ENCODE peak calls at places on chromosomes 6 and 20, in nine cellular contexts. M is heart left ventricle, O is spleen, W is astrocyte, N is cardiac muscle cell, U is uterus, J is ascending aorta, Z is BE2C, D is adipocyte. X is an unnamed sample.

GRCh38 chr6:159075506-159076100 is 30.8 kb upstream of the TAGAP start:
- DNase-seq in M (no peak), O (no peak), W (no peak), N (peak; percentile 31), U (no peak), J (peak; percentile 61), Z (no peak), D (no peak), X (no peak)

GRCh38 chr6:106309766-106310373 is 15.7 kb downstream of the ATG5 start:
- DNase-seq in M (no peak), O (no peak), W (peak; percentile 23), N (peak; percentile 40), U (no peak), J (no peak), Z (no peak), D (peak; percentile 78), X (peak; percentile 67)

GRCh38 chr6:120994573-120994967 is 339.7 kb downstream of the TBC1D32 start:
- DNase-seq in M (no peak), O (no peak), W (no peak), N (no peak), U (no peak), J (no peak), Z (no peak), D (no peak), X (no peak)

GRCh38 chr6:125906158-125906998 is 50.2 kb upstream of the HINT3 start:
- DNase-seq in M (peak; percentile 33), O (no peak), W (no peak), N (peak; percentile 62), U (no peak), J (peak; percentile 67), Z (peak; percentile 60), D (peak; percentile 58), X (no peak)

GRCh38 chr6:26126394-26127221 is 39.4 kb downstream of the HFE start:
- DNase-seq in M (no peak), O (no peak), W (peak; percentile 29), N (no peak), U (no peak), J (no peak), Z (no peak), D (no peak), X (peak; percentile 23)

GRCh38 chr6:3229566-3230274 is 2.3 kb upstream of the TUBB2B start:
- DNase-seq in M (no peak), O (no peak), W (no peak), N (no peak), U (no peak), J (peak; percentile 62), Z (peak; percentile 54), D (peak; percentile 36), X (no peak)

GRCh38 chr6:44138717-44139350 is 11.5 kb downstream of the TMEM63B start:
- DNase-seq in M (no peak), O (peak; percentile 61), W (no peak), N (no peak), U (no peak), J (no peak), Z (no peak), D (no peak), X (no peak)

GRCh38 chr20:25178563-25179438 is 16.7 kb upstream of the ENTPD6 start:
- DNase-seq in M (no peak), O (no peak), W (peak; percentile 85), N (peak; percentile 85), U (peak; percentile 41), J (peak; percentile 71), Z (peak; percentile 26), D (peak; percentile 90), X (peak; percentile 99)

GRCh38 chr20:2658414-2659354 is 5.3 kb downstream of the IDH3B start:
- DNase-seq in M (no peak), O (no peak), W (no peak), N (no peak), U (no peak), J (no peak), Z (no peak), D (no peak), X (no peak)

GRCh38 chr6:40948598-40948997 is 90.4 kb downstream of the UNC5CL start:
- DNase-seq in M (no peak), O (no peak), W (no peak), N (no peak), U (no peak), J (no peak), Z (no peak), D (no peak), X (peak; percentile 74)

GRCh38 chr6:27383011-27383410 is 5.5 kb upstream of the ZNF391 start:
- DNase-seq in M (no peak), O (no peak), W (no peak), N (no peak), U (no peak), J (no peak), Z (no peak), D (no peak), X (no peak)

GRCh38 chr6:36999467-37000125 is 5.9 kb upstream of the FGD2 start:
- DNase-seq in M (no peak), O (no peak), W (no peak), N (no peak), U (no peak), J (no peak), Z (no peak), D (no peak), X (no peak)

GRCh38 chr6:13807691-13808090 is 6.7 kb downstream of the MCUR1 start:
- DNase-seq in M (no peak), O (no peak), W (peak; percentile 71), N (peak; percentile 72), U (no peak), J (no peak), Z (no peak), D (no peak), X (no peak)

GRCh38 chr6:146543940-146544661 is 468 bp downstream of the RAB32 start:
- DNase-seq in M (peak; percentile 32), O (no peak), W (peak; percentile 52), N (peak; percentile 60), U (peak; percentile 39), J (peak; percentile 73), Z (peak; percentile 6), D (peak; percentile 71), X (peak; percentile 31)

GRCh38 chr6:7899889-7900213 is 10.7 kb downstream of the TXNDC5 start:
- DNase-seq in M (no peak), O (no peak), W (no peak), N (no peak), U (no peak), J (no peak), Z (no peak), D (no peak), X (no peak)

GRCh38 chr20:36544134-36545018 is 3.1 kb downstream of the MYL9 start:
- DNase-seq in M (peak; percentile 80), O (peak; percentile 65), W (peak; percentile 73), N (peak; percentile 62), U (peak; percentile 65), J (peak; percentile 87), Z (peak; percentile 35), D (peak; percentile 73), X (peak; percentile 72)

GRCh38 chr20:58661298-58662141 is 10.4 kb downstream of the STX16 start:
- DNase-seq in M (no peak), O (no peak), W (no peak), N (no peak), U (no peak), J (no peak), Z (no peak), D (no peak), X (no peak)

GRCh38 chr6:69816569-69816968 is 19.8 kb upstream of the LMBRD1 start:
- DNase-seq in M (no peak), O (no peak), W (no peak), N (no peak), U (no peak), J (no peak), Z (no peak), D (no peak), X (no peak)

GRCh38 chr6:27575594-27576361 is 102.9 kb upstream of the ZNF184 start:
- DNase-seq in M (no peak), O (no peak), W (peak; percentile 1), N (no peak), U (no peak), J (no peak), Z (no peak), D (no peak), X (peak; percentile 39)

GRCh38 chr6:167579786-167580370 is 246.8 kb upstream of the AFDN start:
- DNase-seq in M (no peak), O (no peak), W (no peak), N (no peak), U (no peak), J (no peak), Z (no peak), D (no peak), X (no peak)

GRCh38 chr20:41011551-41012067 is 17.0 kb upstream of the TOP1 start:
- DNase-seq in M (no peak), O (no peak), W (no peak), N (no peak), U (no peak), J (peak; percentile 57), Z (no peak), D (no peak), X (peak; percentile 46)

GRCh38 chr20:4006640-4007039 is 8.7 kb downstream of the RNF24 start:
- DNase-seq in M (peak; percentile 73), O (no peak), W (peak; percentile 49), N (peak; percentile 58), U (no peak), J (peak; percentile 84), Z (peak; percentile 47), D (peak; percentile 57), X (no peak)

GRCh38 chr20:33630507-33630906 is 31.6 kb upstream of the C20orf144 start:
- DNase-seq in M (no peak), O (no peak), W (peak; percentile 17), N (peak; percentile 87), U (no peak), J (no peak), Z (no peak), D (no peak), X (no peak)
- H3K36me3 ChIP-seq in M (no peaks in the 10 kb centered on the region), O (peaks cover 37% of the 10 kb centered on the region), W (peaks cover 5% of the 10 kb centered on the region), N (peaks cover 56% of the 10 kb centered on the region), U (no peaks in the 10 kb centered on the region), J (peaks cover 61% of the 10 kb centered on the region), Z (peaks cover 26% of the 10 kb centered on the region), D (peaks cover 54% of the 10 kb centered on the region), X (peaks cover 12% of the 10 kb centered on the region)

GRCh38 chr6:53347250-53347920 is 1.4 kb downstream of the ELOVL5 start:
- DNase-seq in M (no peak), O (no peak), W (peak; percentile 41), N (peak; percentile 48), U (no peak), J (no peak), Z (no peak), D (peak; percentile 60), X (peak; percentile 47)
- H3K4me3 ChIP-seq in M (peak overlapping the region; percentile 81), O (peak overlapping the region; percentile 93), W (peak overlapping the region; percentile 85), N (peak overlapping the region; percentile 97), U (peak overlapping the region; percentile 90), J (peak overlapping the region; percentile 93), Z (peak overlapping the region; percentile 86), D (peak overlapping the region; percentile 81), X (peak overlapping the region; percentile 86)

GRCh38 chr6:31837612-31838553 is 10.3 kb downstream of the HSPA1B start:
- DNase-seq in M (no peak), O (peak; percentile 20), W (no peak), N (peak; percentile 61), U (no peak), J (no peak), Z (no peak), D (no peak), X (no peak)
- H3K36me3 ChIP-seq in M (no peaks in the 10 kb centered on the region), O (peaks cover 48% of the 10 kb centered on the region), W (peaks cover 36% of the 10 kb centered on the region), N (peaks cover 47% of the 10 kb centered on the region), U (no peaks in the 10 kb centered on the region), J (peaks cover 48% of the 10 kb centered on the region), Z (peaks cover 48% of the 10 kb centered on the region), D (peaks cover 54% of the 10 kb centered on the region), X (peaks cover 17% of the 10 kb centered on the region)

DNA sequence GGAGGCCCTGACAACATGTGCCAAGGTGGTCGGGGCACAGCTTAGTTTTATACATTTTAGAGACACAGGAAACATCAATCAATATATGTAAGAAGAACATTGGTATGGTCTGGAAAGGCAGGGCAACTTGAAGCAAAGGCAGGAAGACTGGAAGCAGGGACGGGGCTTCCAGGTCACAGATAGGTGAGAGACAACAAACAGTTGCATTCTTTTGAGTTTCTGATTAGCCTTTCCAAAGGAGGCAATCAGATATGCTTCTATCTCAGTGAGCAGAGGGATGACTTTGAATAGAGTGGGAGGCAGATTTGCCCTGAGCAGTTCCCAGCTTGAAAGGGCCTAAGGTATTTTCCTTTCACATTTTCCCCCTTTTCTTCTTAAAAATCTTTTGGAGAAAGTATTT is 311.0 kb upstream of the RGS17 start:
- DNase-seq in M (no peak), O (no peak), W (no peak), N (no peak), U (no peak), J (no peak), Z (no peak), D (no peak), X (no peak)
- H3K4me3 ChIP-seq in M (no peak overlapping the region), O (no peak overlapping the region), W (no peak overlapping the region), N (no peak overlapping the region), U (no peak overlapping the region), J (no peak overlapping the region), Z (no peak overlapping the region), D (no peak overlapping the region), X (no peak overlapping the region)

X was measured in bronchial epithelial cell.